ENCODE peak calls at places on chromosome 1, in seven cellular contexts. P is HCT116, K is Panc1, B is K562, Z is H1, A is GM12878, Y is HepG2. O is an unnamed sample.

GRCh38 chr1:182186757-182187146 is 125.2 kb upstream of the ZNF648 start:
- DNase-seq in P (no peak), K (no peak), B (no peak), Z (no peak), A (no peak), Y (no peak), O (no peak)

GRCh38 chr1:200029035-200029623 is 1.6 kb downstream of the NR5A2 start:
- DNase-seq in P (peak; percentile 4), K (no peak), B (no peak), Z (peak; percentile 76), A (no peak), Y (no peak), O (peak; percentile 79)

GRCh38 chr1:240500681-240501080 is 111.3 kb downstream of the GREM2 start:
- DNase-seq in P (no peak), K (no peak), B (no peak), Z (no peak), A (no peak), Y (no peak), O (no peak)

GRCh38 chr1:114199017-114199594 is 45.4 kb upstream of the SYT6 start:
- DNase-seq in P (no peak), K (no peak), B (no peak), Z (no peak), A (no peak), Y (no peak), O (no peak)

GRCh38 chr1:200980873-200981272 is 42.6 kb downstream of the KIF21B start:
- DNase-seq in P (no peak), K (no peak), B (no peak), Z (no peak), A (no peak), Y (no peak), O (no peak)

GRCh38 chr1:98147280-98147679 is 226.4 kb upstream of the DPYD start:
- DNase-seq in P (no peak), K (no peak), B (no peak), Z (no peak), A (no peak), Y (no peak), O (no peak)

GRCh38 chr1:37250371-37250770 is 216.1 kb upstream of the GRIK3 start:
- DNase-seq in P (no peak), K (no peak), B (no peak), Z (no peak), A (no peak), Y (no peak), O (no peak)

GRCh38 chr1:87129606-87130005 is 199.1 kb upstream of the LMO4 start:
- DNase-seq in P (no peak), K (no peak), B (no peak), Z (no peak), A (no peak), Y (no peak), O (no peak)

GRCh38 chr1:84936116-84936810 is 43.3 kb upstream of the LPAR3 start:
- DNase-seq in P (peak; percentile 39), K (peak; percentile 64), B (peak; percentile 71), Z (peak; percentile 53), A (no peak), Y (peak; percentile 55), O (peak; percentile 62)

GRCh38 chr1:903305-903704 is 20.4 kb upstream of the SAMD11 start:
- DNase-seq in P (no peak), K (no peak), B (no peak), Z (no peak), A (no peak), Y (no peak), O (no peak)

GRCh38 chr1:902802-903201 is 20.9 kb upstream of the SAMD11 start:
- DNase-seq in P (no peak), K (no peak), B (no peak), Z (no peak), A (no peak), Y (no peak), O (peak; percentile 3)

GRCh38 chr1:904271-904950 is 19.3 kb upstream of the SAMD11 start:
- DNase-seq in P (peak; percentile 43), K (peak; percentile 12), B (peak; percentile 93), Z (peak; percentile 96), A (no peak), Y (no peak), O (peak; percentile 93)

GRCh38 chr1:905071-905749 is 18.5 kb upstream of the SAMD11 start:
- DNase-seq in P (no peak), K (no peak), B (no peak), Z (peak; percentile 65), A (no peak), Y (no peak), O (peak; percentile 78)

DNA sequence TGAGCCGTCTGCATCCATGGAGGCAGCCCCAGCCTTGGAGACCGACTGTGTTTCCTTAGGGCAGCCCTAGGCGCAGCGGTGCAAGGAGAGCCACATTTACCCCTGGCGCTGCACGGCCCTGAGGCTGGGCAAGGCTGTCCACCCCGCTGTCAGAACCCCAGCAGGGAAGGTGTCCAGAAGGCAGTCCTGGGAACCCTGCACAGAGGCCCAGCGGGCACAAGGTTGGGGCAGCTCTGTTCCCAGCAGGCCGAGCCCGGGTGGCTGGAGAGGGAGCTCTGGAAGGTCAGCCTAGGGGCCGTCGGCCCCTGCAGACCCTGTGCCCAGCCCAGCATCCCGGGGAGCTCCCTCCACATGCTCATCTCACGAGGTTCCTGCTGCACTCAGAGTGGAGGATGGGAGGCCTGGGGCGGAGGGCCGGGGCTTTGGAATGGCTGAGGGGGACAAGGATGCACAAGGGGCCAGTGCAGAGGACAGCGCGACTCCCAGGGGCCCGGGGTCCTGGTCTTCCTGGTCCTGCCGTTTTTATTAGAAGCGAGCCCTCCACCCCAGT is 19.9 kb upstream of the SAMD11 start:
- DNase-seq in P (no peak), K (no peak), B (no peak), Z (peak; percentile 48), A (no peak), Y (no peak), O (no peak)
- H3K4me3 ChIP-seq in P (peak overlapping the region; percentile 42), K (peak overlapping the region; percentile 42), B (peak overlapping the region; percentile 48), Z (no peak overlapping the region), A (no peak overlapping the region), Y (no peak overlapping the region), O (no peak overlapping the region)

DNA sequence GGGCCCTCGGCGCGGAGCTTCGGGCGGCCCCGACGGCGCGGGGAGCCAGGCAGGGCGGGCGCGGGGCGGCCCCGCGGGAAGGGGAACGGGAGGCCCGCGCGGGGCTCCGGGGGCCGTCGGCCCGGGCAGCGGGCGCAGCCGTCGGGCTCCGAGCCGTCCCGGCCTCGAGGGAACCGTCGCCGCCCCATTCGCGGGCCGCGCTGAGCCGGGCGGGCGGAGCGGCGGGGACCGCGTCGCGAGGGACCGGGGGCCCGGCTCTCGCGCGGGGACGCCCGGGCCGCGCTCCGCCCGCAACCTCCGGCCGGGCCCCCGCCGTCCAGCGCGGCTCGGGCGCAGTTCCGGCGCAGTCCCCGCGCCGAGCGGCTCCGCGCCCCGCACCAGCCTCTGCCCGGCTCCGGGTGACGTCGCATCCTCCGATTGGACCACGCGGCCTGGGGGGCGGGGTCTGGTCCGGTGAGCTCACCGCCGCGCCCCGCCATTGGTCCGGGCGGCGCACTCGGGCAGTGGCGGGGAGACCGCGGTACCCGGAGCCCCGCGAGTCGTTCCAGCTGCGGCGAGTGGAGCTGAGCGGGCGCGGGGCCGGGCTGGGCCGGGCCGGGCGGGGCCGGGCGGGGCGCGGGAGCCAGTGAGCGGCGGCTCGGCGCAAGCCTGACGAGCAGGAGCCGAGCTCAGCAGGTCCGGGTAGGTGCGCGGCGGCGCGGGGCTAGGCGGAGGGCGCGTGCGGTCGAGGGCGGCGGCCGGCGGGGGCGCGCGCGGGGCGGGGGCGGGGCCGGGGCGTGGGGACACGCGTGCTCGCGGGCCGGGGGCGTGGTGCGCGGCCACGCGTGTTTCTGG is 66.7 kb upstream of the VAMP3 start:
- DNase-seq in P (peak; percentile 77), K (no peak), B (peak; percentile 93), Z (peak; percentile 97), A (no peak), Y (peak; percentile 77), O (peak; percentile 100)
- TF ChIP-seq SIN3A in P (no peak), K (no peak), B (no peak), Z (no peak), A (no peak), Y (peak; percentile 36), O (no peak)

GRCh38 chr1:29121516-29121937 is 2.2 kb downstream of the TMEM200B start:
- DNase-seq in P (no peak), K (no peak), B (no peak), Z (no peak), A (no peak), Y (no peak), O (peak; percentile 84)
- H3K4me3 ChIP-seq in P (peak overlapping the region; percentile 96), K (peak overlapping the region; percentile 62), B (no peak overlapping the region), Z (peak overlapping the region; percentile 51), A (peak overlapping the region; percentile 17), Y (no peak overlapping the region), O (peak overlapping the region; percentile 37)

DNA sequence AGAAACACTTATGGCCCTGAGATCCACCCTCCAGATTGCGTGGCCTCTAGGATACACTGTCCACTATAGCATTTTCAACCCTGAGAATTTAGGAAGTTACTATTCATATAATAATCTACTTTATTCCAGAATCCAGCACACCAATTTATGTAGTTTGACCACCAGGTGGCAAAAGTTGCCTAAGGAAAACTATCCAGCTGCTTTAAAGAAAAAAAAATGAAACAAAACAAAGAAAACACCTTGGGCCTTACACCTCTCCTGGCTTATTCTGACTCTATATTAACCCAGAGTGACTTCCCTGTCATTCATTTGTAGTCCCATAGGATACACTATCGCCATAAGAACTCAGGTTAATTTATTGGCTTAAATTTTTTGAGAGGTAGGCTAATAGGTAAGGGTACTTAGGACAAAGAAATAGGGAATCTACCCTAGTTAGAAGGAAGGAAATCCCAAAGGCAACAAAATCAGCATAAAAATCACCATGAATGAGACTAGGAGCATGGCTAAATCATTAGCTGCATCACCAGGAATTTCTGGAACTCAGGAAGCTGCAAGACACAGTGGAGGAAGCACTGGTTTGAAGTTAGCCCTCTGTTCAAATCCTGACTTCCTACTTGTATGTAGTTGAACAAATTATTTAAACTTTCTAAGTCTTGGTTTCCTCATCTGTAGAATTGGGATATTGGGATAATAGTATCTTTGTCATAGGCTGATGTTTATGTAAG is 107.5 kb downstream of the SPAG17 start:
- DNase-seq in P (peak; percentile 40), K (no peak), B (peak; percentile 45), Z (peak; percentile 47), A (no peak), Y (peak; percentile 15), O (no peak)
- TF ChIP-seq SIN3A in P (no peak), K (no peak), B (no peak), Z (no peak), A (no peak), Y (no peak), O (no peak)

DNA sequence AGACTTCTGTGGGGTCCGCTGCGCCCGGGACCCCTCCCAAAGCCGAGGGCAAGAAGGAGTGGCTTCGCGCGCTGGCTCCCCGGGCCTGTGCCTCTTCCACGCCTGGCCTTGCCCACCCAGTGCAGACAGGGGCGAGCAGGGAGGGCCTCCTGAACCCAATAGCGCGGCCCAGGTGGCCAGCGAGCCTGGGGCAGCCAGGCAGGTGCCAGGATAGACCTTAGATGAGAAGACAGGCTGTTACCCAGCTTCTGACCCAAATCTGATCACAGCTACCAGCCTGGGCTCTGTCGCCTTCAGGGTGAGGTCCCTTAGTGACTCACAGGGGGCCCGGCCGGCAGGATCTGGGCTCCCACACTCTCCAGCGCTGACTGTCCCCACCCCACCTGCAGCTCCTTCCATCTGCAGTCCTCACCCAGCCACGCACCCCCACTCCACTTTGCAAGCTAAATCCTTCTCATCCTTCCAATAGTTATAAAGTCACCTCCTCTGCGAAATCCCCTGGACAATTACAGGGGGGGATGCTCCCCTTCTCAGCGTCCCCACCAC is 9.6 kb downstream of the CLEC20A start:
- DNase-seq in P (no peak), K (no peak), B (no peak), Z (no peak), A (no peak), Y (no peak), O (no peak)
- H3K4me3 ChIP-seq in P (no peak overlapping the region), K (no peak overlapping the region), B (no peak overlapping the region), Z (no peak overlapping the region), A (no peak overlapping the region), Y (no peak overlapping the region), O (no peak overlapping the region)

O was measured in SK-N-SH.